ENCODE peak calls at places on chromosomes 5 and 9, in eight cellular contexts. One of them, this sample, is unnamed.

GRCh38 chr5:78720234-78720985 is 71.8 kb upstream of the LHFPL2 start:
- DNase-seq in NB4: no peak
- DNase-seq in dorsolateral prefrontal cortex: no peak
- DNase-seq in fibroblast of lung: no peak
- DNase-seq in AG04449: no peak
- DNase-seq in OCI-LY7: peak
- DNase-seq in foreskin fibroblast: no peak
- DNase-seq in LNCaP clone FGC: peak
- DNase-seq in this sample: no peak

GRCh38 chr9:2260401-2261306 is 245.5 kb downstream of the SMARCA2 start:
- DNase-seq in NB4: no peak
- DNase-seq in dorsolateral prefrontal cortex: no peak
- DNase-seq in fibroblast of lung: peak
- DNase-seq in AG04449: no peak
- DNase-seq in OCI-LY7: no peak
- DNase-seq in foreskin fibroblast: peak
- DNase-seq in LNCaP clone FGC: no peak
- DNase-seq in this sample: peak

GRCh38 chr5:119402555-119402954 is 46.7 kb downstream of the TNFAIP8 start:
- DNase-seq in NB4: no peak
- DNase-seq in dorsolateral prefrontal cortex: no peak
- DNase-seq in fibroblast of lung: no peak
- DNase-seq in AG04449: no peak
- DNase-seq in OCI-LY7: no peak
- DNase-seq in foreskin fibroblast: no peak
- DNase-seq in LNCaP clone FGC: no peak
- DNase-seq in this sample: no peak

GRCh38 chr5:143186623-143187022 is 216.9 kb downstream of the NR3C1 start:
- DNase-seq in NB4: no peak
- DNase-seq in dorsolateral prefrontal cortex: no peak
- DNase-seq in fibroblast of lung: peak
- DNase-seq in AG04449: no peak
- DNase-seq in OCI-LY7: no peak
- DNase-seq in foreskin fibroblast: no peak
- DNase-seq in LNCaP clone FGC: no peak
- DNase-seq in this sample: no peak

GRCh38 chr9:127283917-127284316 is 19.3 kb downstream of the GARNL3 start:
- DNase-seq in NB4: peak
- DNase-seq in dorsolateral prefrontal cortex: peak
- DNase-seq in fibroblast of lung: peak
- DNase-seq in AG04449: no peak
- DNase-seq in OCI-LY7: peak
- DNase-seq in foreskin fibroblast: peak
- DNase-seq in LNCaP clone FGC: no peak
- DNase-seq in this sample: peak

GRCh38 chr5:129125819-129126218 is 31.3 kb downstream of the ISOC1 start:
- DNase-seq in NB4: no peak
- DNase-seq in dorsolateral prefrontal cortex: no peak
- DNase-seq in fibroblast of lung: no peak
- DNase-seq in AG04449: no peak
- DNase-seq in OCI-LY7: no peak
- DNase-seq in foreskin fibroblast: no peak
- DNase-seq in LNCaP clone FGC: no peak
- DNase-seq in this sample: no peak

GRCh38 chr9:123129411-123129810 is 95.9 kb downstream of the GPR21 start:
- DNase-seq in NB4: no peak
- DNase-seq in dorsolateral prefrontal cortex: no peak
- DNase-seq in fibroblast of lung: no peak
- DNase-seq in AG04449: no peak
- DNase-seq in OCI-LY7: no peak
- DNase-seq in foreskin fibroblast: no peak
- DNase-seq in LNCaP clone FGC: no peak
- DNase-seq in this sample: peak

GRCh38 chr5:57817001-57817453 is 334.4 kb upstream of the ACTBL2 start:
- DNase-seq in NB4: no peak
- DNase-seq in dorsolateral prefrontal cortex: no peak
- DNase-seq in fibroblast of lung: peak
- DNase-seq in AG04449: no peak
- DNase-seq in OCI-LY7: no peak
- DNase-seq in foreskin fibroblast: peak
- DNase-seq in LNCaP clone FGC: no peak
- DNase-seq in this sample: no peak

GRCh38 chr9:136048560-136049411 is 46.3 kb downstream of the NACC2 start:
- DNase-seq in NB4: peak
- DNase-seq in dorsolateral prefrontal cortex: no peak
- DNase-seq in fibroblast of lung: no peak
- DNase-seq in AG04449: no peak
- DNase-seq in OCI-LY7: no peak
- DNase-seq in foreskin fibroblast: no peak
- DNase-seq in LNCaP clone FGC: no peak
- DNase-seq in this sample: no peak

GRCh38 chr9:38235244-38235643 is 157.3 kb upstream of the ALDH1B1 start:
- DNase-seq in NB4: no peak
- DNase-seq in dorsolateral prefrontal cortex: no peak
- DNase-seq in fibroblast of lung: no peak
- DNase-seq in AG04449: no peak
- DNase-seq in OCI-LY7: no peak
- DNase-seq in foreskin fibroblast: no peak
- DNase-seq in LNCaP clone FGC: no peak
- DNase-seq in this sample: no peak

GRCh38 chr9:137611623-137612609 is 6.4 kb downstream of the ARRDC1 start:
- DNase-seq in NB4: no peak
- DNase-seq in dorsolateral prefrontal cortex: no peak
- DNase-seq in fibroblast of lung: peak
- DNase-seq in AG04449: no peak
- DNase-seq in OCI-LY7: peak
- DNase-seq in foreskin fibroblast: peak
- DNase-seq in LNCaP clone FGC: peak
- DNase-seq in this sample: no peak

GRCh38 chr9:137612741-137613142 is 6.1 kb upstream of the EHMT1 start:
- DNase-seq in NB4: no peak
- DNase-seq in dorsolateral prefrontal cortex: no peak
- DNase-seq in fibroblast of lung: no peak
- DNase-seq in AG04449: no peak
- DNase-seq in OCI-LY7: no peak
- DNase-seq in foreskin fibroblast: no peak
- DNase-seq in LNCaP clone FGC: no peak
- DNase-seq in this sample: no peak

GRCh38 chr9:137613259-137613658 is 5.5 kb upstream of the EHMT1 start:
- DNase-seq in NB4: no peak
- DNase-seq in dorsolateral prefrontal cortex: no peak
- DNase-seq in fibroblast of lung: no peak
- DNase-seq in AG04449: no peak
- DNase-seq in OCI-LY7: no peak
- DNase-seq in foreskin fibroblast: no peak
- DNase-seq in LNCaP clone FGC: no peak
- DNase-seq in this sample: no peak

GRCh38 chr9:137613738-137614523 is 4.9 kb upstream of the EHMT1 start:
- DNase-seq in NB4: no peak
- DNase-seq in dorsolateral prefrontal cortex: no peak
- DNase-seq in fibroblast of lung: no peak
- DNase-seq in AG04449: no peak
- DNase-seq in OCI-LY7: no peak
- DNase-seq in foreskin fibroblast: no peak
- DNase-seq in LNCaP clone FGC: no peak
- DNase-seq in this sample: no peak

GRCh38 chr9:137610944-137611343 is 5.5 kb downstream of the ARRDC1 start:
- DNase-seq in NB4: no peak
- DNase-seq in dorsolateral prefrontal cortex: no peak
- DNase-seq in fibroblast of lung: no peak
- DNase-seq in AG04449: no peak
- DNase-seq in OCI-LY7: no peak
- DNase-seq in foreskin fibroblast: peak
- DNase-seq in LNCaP clone FGC: no peak
- DNase-seq in this sample: no peak
- H3K4me3 ChIP-seq in NB4: no peak
- H3K4me3 ChIP-seq in dorsolateral prefrontal cortex: no peak
- H3K4me3 ChIP-seq in fibroblast of lung: no peak
- H3K4me3 ChIP-seq in AG04449: no peak
- H3K4me3 ChIP-seq in OCI-LY7: no peak
- H3K4me3 ChIP-seq in foreskin fibroblast: no peak
- H3K4me3 ChIP-seq in LNCaP clone FGC: no peak
- H3K4me3 ChIP-seq in this sample: no peak

GRCh38 chr5:90637731-90638130 is 79.1 kb downstream of the ADGRV1 start:
- DNase-seq in NB4: no peak
- DNase-seq in dorsolateral prefrontal cortex: no peak
- DNase-seq in fibroblast of lung: no peak
- DNase-seq in AG04449: no peak
- DNase-seq in OCI-LY7: no peak
- DNase-seq in foreskin fibroblast: no peak
- DNase-seq in LNCaP clone FGC: no peak
- DNase-seq in this sample: no peak

GRCh38 chr5:90638878-90639277 is 80.3 kb downstream of the ADGRV1 start:
- DNase-seq in NB4: no peak
- DNase-seq in dorsolateral prefrontal cortex: no peak
- DNase-seq in fibroblast of lung: no peak
- DNase-seq in AG04449: no peak
- DNase-seq in OCI-LY7: no peak
- DNase-seq in foreskin fibroblast: no peak
- DNase-seq in LNCaP clone FGC: no peak
- DNase-seq in this sample: no peak

GRCh38 chr5:90641528-90641927 is 82.9 kb downstream of the ADGRV1 start:
- DNase-seq in NB4: no peak
- DNase-seq in dorsolateral prefrontal cortex: no peak
- DNase-seq in fibroblast of lung: no peak
- DNase-seq in AG04449: no peak
- DNase-seq in OCI-LY7: no peak
- DNase-seq in foreskin fibroblast: no peak
- DNase-seq in LNCaP clone FGC: no peak
- DNase-seq in this sample: no peak

GRCh38 chr5:90642706-90643229 is 84.2 kb downstream of the ADGRV1 start:
- DNase-seq in NB4: no peak
- DNase-seq in dorsolateral prefrontal cortex: no peak
- DNase-seq in fibroblast of lung: no peak
- DNase-seq in AG04449: no peak
- DNase-seq in OCI-LY7: no peak
- DNase-seq in foreskin fibroblast: no peak
- DNase-seq in LNCaP clone FGC: no peak
- DNase-seq in this sample: no peak

GRCh38 chr5:90640484-90641059 is 82.0 kb downstream of the ADGRV1 start:
- DNase-seq in NB4: no peak
- DNase-seq in dorsolateral prefrontal cortex: no peak
- DNase-seq in fibroblast of lung: no peak
- DNase-seq in AG04449: no peak
- DNase-seq in OCI-LY7: no peak
- DNase-seq in foreskin fibroblast: no peak
- DNase-seq in LNCaP clone FGC: no peak
- DNase-seq in this sample: peak
- H3K4me3 ChIP-seq in NB4: no peak
- H3K4me3 ChIP-seq in dorsolateral prefrontal cortex: no peak
- H3K4me3 ChIP-seq in fibroblast of lung: no peak
- H3K4me3 ChIP-seq in AG04449: no peak
- H3K4me3 ChIP-seq in OCI-LY7: no peak
- H3K4me3 ChIP-seq in foreskin fibroblast: no peak
- H3K4me3 ChIP-seq in LNCaP clone FGC: no peak
- H3K4me3 ChIP-seq in this sample: no peak

GRCh38 chr9:89597711-89598707 is 6.8 kb upstream of the GADD45G start:
- DNase-seq in NB4: peak
- DNase-seq in dorsolateral prefrontal cortex: no peak
- DNase-seq in fibroblast of lung: peak
- DNase-seq in AG04449: no peak
- DNase-seq in OCI-LY7: peak
- DNase-seq in foreskin fibroblast: peak
- DNase-seq in LNCaP clone FGC: no peak
- DNase-seq in this sample: no peak
- H3K4me3 ChIP-seq in NB4: no peak
- H3K4me3 ChIP-seq in dorsolateral prefrontal cortex: no peak
- H3K4me3 ChIP-seq in fibroblast of lung: no peak
- H3K4me3 ChIP-seq in AG04449: no peak
- H3K4me3 ChIP-seq in OCI-LY7: no peak
- H3K4me3 ChIP-seq in foreskin fibroblast: no peak
- H3K4me3 ChIP-seq in LNCaP clone FGC: no peak
- H3K4me3 ChIP-seq in this sample: no peak

GRCh38 chr5:126370796-126371718 is 52.2 kb upstream of the GRAMD2B start:
- DNase-seq in NB4: no peak
- DNase-seq in dorsolateral prefrontal cortex: no peak
- DNase-seq in fibroblast of lung: no peak
- DNase-seq in AG04449: no peak
- DNase-seq in OCI-LY7: no peak
- DNase-seq in foreskin fibroblast: peak
- DNase-seq in LNCaP clone FGC: no peak
- DNase-seq in this sample: no peak
- H3K4me3 ChIP-seq in NB4: no peak
- H3K4me3 ChIP-seq in dorsolateral prefrontal cortex: no peak
- H3K4me3 ChIP-seq in fibroblast of lung: no peak
- H3K4me3 ChIP-seq in AG04449: no peak
- H3K4me3 ChIP-seq in OCI-LY7: no peak
- H3K4me3 ChIP-seq in foreskin fibroblast: no peak
- H3K4me3 ChIP-seq in LNCaP clone FGC: no peak
- H3K4me3 ChIP-seq in this sample: no peak

GRCh38 chr5:66958126-66958983 is 238.2 kb downstream of the CD180 start:
- DNase-seq in NB4: no peak
- DNase-seq in dorsolateral prefrontal cortex: no peak
- DNase-seq in fibroblast of lung: peak
- DNase-seq in AG04449: no peak
- DNase-seq in OCI-LY7: no peak
- DNase-seq in foreskin fibroblast: peak
- DNase-seq in LNCaP clone FGC: no peak
- DNase-seq in this sample: peak

GRCh38 chr5:66956439-66956838 is 240.2 kb downstream of the CD180 start:
- DNase-seq in NB4: no peak
- DNase-seq in dorsolateral prefrontal cortex: no peak
- DNase-seq in fibroblast of lung: no peak
- DNase-seq in AG04449: no peak
- DNase-seq in OCI-LY7: no peak
- DNase-seq in foreskin fibroblast: peak
- DNase-seq in LNCaP clone FGC: no peak
- DNase-seq in this sample: peak

GRCh38 chr5:66960373-66961137 is 236.0 kb downstream of the CD180 start:
- DNase-seq in NB4: no peak
- DNase-seq in dorsolateral prefrontal cortex: no peak
- DNase-seq in fibroblast of lung: no peak
- DNase-seq in AG04449: no peak
- DNase-seq in OCI-LY7: no peak
- DNase-seq in foreskin fibroblast: peak
- DNase-seq in LNCaP clone FGC: no peak
- DNase-seq in this sample: no peak

GRCh38 chr5:66959668-66960067 is 236.9 kb downstream of the CD180 start:
- DNase-seq in NB4: no peak
- DNase-seq in dorsolateral prefrontal cortex: no peak
- DNase-seq in fibroblast of lung: peak
- DNase-seq in AG04449: no peak
- DNase-seq in OCI-LY7: no peak
- DNase-seq in foreskin fibroblast: peak
- DNase-seq in LNCaP clone FGC: no peak
- DNase-seq in this sample: no peak

GRCh38 chr5:66958984-66959641 is 237.5 kb downstream of the CD180 start:
- DNase-seq in NB4: no peak
- DNase-seq in dorsolateral prefrontal cortex: peak
- DNase-seq in fibroblast of lung: peak
- DNase-seq in AG04449: peak
- DNase-seq in OCI-LY7: no peak
- DNase-seq in foreskin fibroblast: peak
- DNase-seq in LNCaP clone FGC: no peak
- DNase-seq in this sample: peak
- H3K4me3 ChIP-seq in NB4: no peak
- H3K4me3 ChIP-seq in dorsolateral prefrontal cortex: peak
- H3K4me3 ChIP-seq in fibroblast of lung: peak
- H3K4me3 ChIP-seq in AG04449: peak
- H3K4me3 ChIP-seq in OCI-LY7: no peak
- H3K4me3 ChIP-seq in foreskin fibroblast: peak
- H3K4me3 ChIP-seq in LNCaP clone FGC: no peak
- H3K4me3 ChIP-seq in this sample: peak

This sample was measured in skeletal muscle cell.